ENCODE peak calls at places on chromosomes 12 and 14, in ten cellular contexts. U is stomach, X is caudate nucleus, R is A549, P is body of pancreas, Y is IMR-90, V is endodermal cell, I is PC-3, E is cardiac muscle cell, G is uterus. D is an unnamed sample.

GRCh38 chr14:96167224-96168148 is 37.2 kb upstream of the BDKRB2 start:
- DNase-seq in U (no peak), X (no peak), R (peak), P (no peak), Y (peak), V (peak), I (peak), E (no peak), G (no peak), D (peak)

GRCh38 chr12:7059780-7060179 is 738 bp upstream of the C1S start:
- DNase-seq in U (no peak), X (no peak), R (no peak), P (no peak), Y (no peak), V (no peak), I (no peak), E (no peak), G (no peak), D (no peak)

GRCh38 chr12:109761631-109761950 is 48.0 kb downstream of the FAM222A start:
- DNase-seq in U (peak), X (no peak), R (no peak), P (peak), Y (no peak), V (no peak), I (no peak), E (no peak), G (no peak), D (no peak)

GRCh38 chr12:115857160-115857920 is 420.2 kb downstream of the MED13L start:
- DNase-seq in U (no peak), X (no peak), R (no peak), P (no peak), Y (no peak), V (peak), I (peak), E (no peak), G (no peak), D (no peak)

GRCh38 chr12:130589391-130590317 is 126.4 kb downstream of the RIMBP2 start:
- DNase-seq in U (no peak), X (no peak), R (no peak), P (no peak), Y (no peak), V (no peak), I (no peak), E (no peak), G (no peak), D (no peak)

GRCh38 chr12:108701779-108702435 is 29.4 kb downstream of the CORO1C start:
- DNase-seq in U (no peak), X (no peak), R (no peak), P (no peak), Y (peak), V (no peak), I (no peak), E (peak), G (no peak), D (no peak)

GRCh38 chr12:130137141-130138018 is 24.9 kb upstream of the FZD10 start:
- DNase-seq in U (no peak), X (no peak), R (peak), P (no peak), Y (no peak), V (peak), I (no peak), E (no peak), G (no peak), D (peak)

GRCh38 chr14:103767306-103767894 is 51.8 kb downstream of the ZFYVE21 start:
- DNase-seq in U (no peak), X (no peak), R (no peak), P (no peak), Y (peak), V (no peak), I (no peak), E (no peak), G (no peak), D (no peak)

GRCh38 chr14:89359477-89360222 is 57.4 kb downstream of the FOXN3 start:
- DNase-seq in U (no peak), X (no peak), R (no peak), P (peak), Y (no peak), V (no peak), I (no peak), E (no peak), G (peak), D (no peak)

GRCh38 chr12:101671839-101672238 is 25.6 kb upstream of the CHPT1 start:
- DNase-seq in U (no peak), X (no peak), R (no peak), P (no peak), Y (no peak), V (no peak), I (no peak), E (no peak), G (no peak), D (no peak)

GRCh38 chr12:75979181-75979580 is 52.4 kb downstream of the PHLDA1 start:
- DNase-seq in U (no peak), X (no peak), R (peak), P (no peak), Y (peak), V (no peak), I (peak), E (no peak), G (no peak), D (peak)

GRCh38 chr12:109092484-109093021 is 719 bp downstream of the ALKBH2 start:
- DNase-seq in U (no peak), X (no peak), R (no peak), P (no peak), Y (no peak), V (peak), I (no peak), E (no peak), G (no peak), D (no peak)

GRCh38 chr14:103140316-103141109 is 17.3 kb downstream of the TNFAIP2 start:
- DNase-seq in U (no peak), X (no peak), R (no peak), P (no peak), Y (no peak), V (peak), I (no peak), E (no peak), G (no peak), D (no peak)

GRCh38 chr14:74902941-74903705 is 19.9 kb downstream of the RPS6KL1 start:
- DNase-seq in U (no peak), X (no peak), R (no peak), P (no peak), Y (no peak), V (no peak), I (no peak), E (no peak), G (no peak), D (no peak)
- H3K27ac ChIP-seq in U (no peak), X (no peak), R (no peak), P (no peak), Y (no peak), V (no peak), I (no peak), E (no peak), G (no peak), D (no peak)

GRCh38 chr14:57970175-57970574 is 104.3 kb upstream of the SLC35F4 start:
- DNase-seq in U (no peak), X (no peak), R (no peak), P (no peak), Y (no peak), V (no peak), I (no peak), E (no peak), G (no peak), D (no peak)
- H3K27ac ChIP-seq in U (no peak), X (no peak), R (no peak), P (no peak), Y (no peak), V (no peak), I (no peak), E (no peak), G (no peak), D (no peak)

GRCh38 chr14:53539489-53540126 is 386.5 kb upstream of the DDHD1 start:
- DNase-seq in U (peak), X (no peak), R (peak), P (peak), Y (peak), V (peak), I (peak), E (peak), G (peak), D (peak)

GRCh38 chr14:53538316-53538851 is 385.3 kb upstream of the DDHD1 start:
- DNase-seq in U (no peak), X (no peak), R (no peak), P (no peak), Y (peak), V (no peak), I (no peak), E (no peak), G (no peak), D (no peak)

GRCh38 chr14:53536446-53536845 is 383.3 kb upstream of the DDHD1 start:
- DNase-seq in U (no peak), X (no peak), R (no peak), P (no peak), Y (no peak), V (no peak), I (no peak), E (no peak), G (no peak), D (no peak)

GRCh38 chr14:53534841-53535240 is 381.7 kb upstream of the DDHD1 start:
- DNase-seq in U (no peak), X (no peak), R (no peak), P (no peak), Y (peak), V (no peak), I (peak), E (no peak), G (no peak), D (peak)

DNA sequence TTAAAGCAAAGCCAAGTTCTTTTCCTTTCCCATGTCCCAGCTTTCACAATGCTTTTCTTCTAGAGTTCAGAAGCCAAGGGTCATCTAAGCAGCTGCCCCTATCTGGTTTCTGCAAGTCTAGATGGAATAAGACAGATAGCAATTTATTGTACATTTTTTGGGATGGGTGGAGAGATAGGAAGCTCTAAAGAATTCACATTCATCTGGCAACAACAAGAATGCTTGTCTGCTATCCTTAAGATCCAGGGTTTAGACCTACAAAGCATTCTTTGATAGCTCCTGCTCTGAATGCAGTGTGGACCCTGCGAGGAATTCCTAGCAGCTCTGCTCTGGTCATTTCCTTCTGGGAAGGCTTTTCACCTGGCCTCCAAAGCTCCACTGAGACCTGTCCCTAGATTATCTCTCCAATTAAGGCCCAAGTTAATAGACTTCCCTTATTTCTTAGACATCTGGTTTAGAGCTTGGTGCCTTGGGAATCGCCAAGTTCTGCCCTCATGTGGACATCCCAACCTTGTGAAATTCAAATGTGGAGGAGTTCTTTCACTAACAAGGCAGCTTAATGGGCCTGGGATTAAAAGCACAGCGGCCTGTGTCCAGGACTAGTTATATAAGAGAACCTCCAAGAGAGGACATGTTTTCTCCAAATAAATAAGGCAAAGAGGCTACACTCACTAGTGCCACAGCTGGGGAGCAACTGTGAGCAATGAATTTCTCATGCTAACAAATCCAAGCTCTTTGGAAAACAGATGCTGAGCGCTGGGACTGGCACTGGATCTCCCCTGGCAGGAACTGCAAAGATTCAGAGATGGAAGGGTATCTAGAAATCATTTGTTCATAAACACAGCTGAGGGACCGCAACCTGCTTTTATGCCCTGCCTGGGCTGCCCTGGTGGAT is 384.5 kb upstream of the DDHD1 start:
- DNase-seq in U (no peak), X (no peak), R (no peak), P (no peak), Y (peak), V (peak), I (no peak), E (no peak), G (no peak), D (no peak)
- H3K27ac ChIP-seq in U (peak), X (no peak), R (peak), P (no peak), Y (peak), V (no peak), I (no peak), E (no peak), G (peak), D (no peak)

GRCh38 chr12:68521321-68521839 is 89.3 kb upstream of the RAP1B start:
- DNase-seq in U (no peak), X (no peak), R (peak), P (no peak), Y (peak), V (no peak), I (peak), E (no peak), G (no peak), D (no peak)
- H3K27ac ChIP-seq in U (no peak), X (no peak), R (peak), P (no peak), Y (no peak), V (no peak), I (peak), E (no peak), G (peak), D (peak)

GRCh38 chr14:21072781-21073339 is 2.8 kb downstream of the ARHGEF40 start:
- DNase-seq in U (peak), X (no peak), R (no peak), P (peak), Y (no peak), V (no peak), I (no peak), E (no peak), G (no peak), D (no peak)
- H3K27ac ChIP-seq in U (peak), X (no peak), R (no peak), P (peak), Y (peak), V (no peak), I (no peak), E (no peak), G (peak), D (no peak)

DNA sequence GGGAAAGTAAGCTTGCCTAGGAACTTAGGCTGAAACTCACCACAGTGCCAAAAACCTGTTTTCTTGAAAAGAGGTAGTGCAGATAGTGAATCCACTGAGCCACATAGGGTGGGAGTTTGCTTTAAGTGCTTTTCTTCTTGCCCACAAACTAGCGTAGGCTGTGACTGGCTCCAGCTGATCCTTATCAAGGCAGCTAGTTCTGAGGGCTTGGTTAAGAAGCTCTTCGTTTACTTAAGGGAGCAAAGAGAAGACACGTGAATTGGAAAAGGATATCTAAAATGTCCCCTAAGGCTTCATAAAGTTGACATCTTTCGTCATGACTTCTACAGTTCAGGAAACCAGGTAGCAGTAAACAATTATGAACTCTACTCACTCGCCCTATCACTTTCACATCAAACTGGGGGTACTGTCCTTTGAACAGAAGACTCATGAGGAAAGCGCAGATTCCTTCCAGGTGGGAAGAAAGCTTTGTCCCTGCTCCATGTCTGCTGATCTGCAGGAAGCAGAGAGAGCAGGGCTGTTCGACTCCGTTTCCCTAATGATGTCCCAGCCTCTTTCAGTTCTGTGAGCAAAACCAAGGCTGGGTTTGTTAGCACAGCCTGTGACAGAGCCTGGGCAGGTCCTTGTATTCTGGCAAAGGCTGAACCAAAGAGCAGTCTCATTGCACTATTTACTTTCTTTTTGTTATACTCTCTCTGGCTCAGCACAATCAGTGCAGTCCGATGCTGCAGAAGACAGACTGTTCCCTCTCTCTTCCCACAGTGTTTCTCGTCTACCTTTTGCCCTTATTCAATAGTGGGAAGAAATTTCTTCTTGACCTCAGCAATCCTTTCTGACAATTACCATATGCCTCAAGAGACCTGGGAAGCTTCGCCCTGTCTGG is 93.5 kb upstream of the ETV6 start:
- DNase-seq in U (peak), X (no peak), R (no peak), P (peak), Y (no peak), V (no peak), I (no peak), E (no peak), G (no peak), D (no peak)
- H3K27ac ChIP-seq in U (peak), X (no peak), R (no peak), P (no peak), Y (no peak), V (no peak), I (no peak), E (no peak), G (peak), D (no peak)

GRCh38 chr12:54356228-54356627 is 8.1 kb downstream of the GPR84 start:
- DNase-seq in U (no peak), X (no peak), R (no peak), P (no peak), Y (no peak), V (no peak), I (no peak), E (no peak), G (no peak), D (no peak)
- H3K27ac ChIP-seq in U (peak), X (peak), R (no peak), P (peak), Y (no peak), V (peak), I (no peak), E (peak), G (peak), D (no peak)

GRCh38 chr12:121560392-121561021 is 20.3 kb downstream of the KDM2B start:
- DNase-seq in U (no peak), X (no peak), R (no peak), P (no peak), Y (no peak), V (peak), I (no peak), E (no peak), G (no peak), D (no peak)
- H3K27ac ChIP-seq in U (no peak), X (no peak), R (no peak), P (no peak), Y (no peak), V (no peak), I (no peak), E (no peak), G (no peak), D (no peak)

D was measured in epithelial cell of prostate.